ENCODE peak calls at places on chromosome 10, in five cellular contexts. One of them, this sample, is unnamed.

GRCh38 chr10:27100800-27101347 is 580 bp upstream of the ANKRD26 start:
- DNase-seq in stimulated activated naive B cell treated with anti-CD40 and anti-IgM and Interleukin-4, amounts not matched to agents 10 μg/mL and 1 μg/mL and 100 μg/mL, for 72 hours: no peak
- DNase-seq in erythroblast: no peak
- DNase-seq in astrocyte of the cerebellum: no peak
- DNase-seq in DND-41: peak
- DNase-seq in this sample: no peak

GRCh38 chr10:63264852-63265617 is 131.9 kb downstream of the NRBF2 start:
- DNase-seq in astrocyte of the cerebellum: no peak
- DNase-seq in stimulated activated naive B cell treated with anti-CD40 and anti-IgM and Interleukin-4, amounts not matched to agents 10 μg/mL and 1 μg/mL and 100 μg/mL, for 72 hours: no peak
- DNase-seq in DND-41: peak
- DNase-seq in erythroblast: peak
- DNase-seq in this sample: no peak

GRCh38 chr10:113739031-113739430 is 12.5 kb upstream of the PLEKHS1 start:
- DNase-seq in stimulated activated naive B cell treated with anti-CD40 and anti-IgM and Interleukin-4, amounts not matched to agents 10 μg/mL and 1 μg/mL and 100 μg/mL, for 72 hours: no peak
- DNase-seq in astrocyte of the cerebellum: no peak
- DNase-seq in DND-41: no peak
- DNase-seq in erythroblast: no peak
- DNase-seq in this sample: no peak

GRCh38 chr10:61974611-61975010 is 73.1 kb downstream of the ARID5B start:
- DNase-seq in DND-41: no peak
- DNase-seq in astrocyte of the cerebellum: peak
- DNase-seq in stimulated activated naive B cell treated with anti-CD40 and anti-IgM and Interleukin-4, amounts not matched to agents 10 μg/mL and 1 μg/mL and 100 μg/mL, for 72 hours: no peak
- DNase-seq in erythroblast: peak
- DNase-seq in this sample: no peak

GRCh38 chr10:20276127-20276979 is 460.1 kb downstream of the PLXDC2 start:
- DNase-seq in erythroblast: no peak
- DNase-seq in astrocyte of the cerebellum: peak
- DNase-seq in stimulated activated naive B cell treated with anti-CD40 and anti-IgM and Interleukin-4, amounts not matched to agents 10 μg/mL and 1 μg/mL and 100 μg/mL, for 72 hours: no peak
- DNase-seq in DND-41: no peak
- DNase-seq in this sample: peak

GRCh38 chr10:112071596-112072133 is 111.9 kb downstream of the GPAM start:
- DNase-seq in DND-41: no peak
- DNase-seq in astrocyte of the cerebellum: no peak
- DNase-seq in erythroblast: no peak
- DNase-seq in stimulated activated naive B cell treated with anti-CD40 and anti-IgM and Interleukin-4, amounts not matched to agents 10 μg/mL and 1 μg/mL and 100 μg/mL, for 72 hours: no peak
- DNase-seq in this sample: no peak

GRCh38 chr10:128031216-128031615 is 95.0 kb downstream of the MKI67 start:
- DNase-seq in erythroblast: no peak
- DNase-seq in stimulated activated naive B cell treated with anti-CD40 and anti-IgM and Interleukin-4, amounts not matched to agents 10 μg/mL and 1 μg/mL and 100 μg/mL, for 72 hours: no peak
- DNase-seq in DND-41: no peak
- DNase-seq in astrocyte of the cerebellum: no peak
- DNase-seq in this sample: no peak

GRCh38 chr10:60384708-60385398 is 4.8 kb downstream of the ANK3 start:
- DNase-seq in astrocyte of the cerebellum: peak
- DNase-seq in erythroblast: no peak
- DNase-seq in stimulated activated naive B cell treated with anti-CD40 and anti-IgM and Interleukin-4, amounts not matched to agents 10 μg/mL and 1 μg/mL and 100 μg/mL, for 72 hours: no peak
- DNase-seq in DND-41: no peak
- DNase-seq in this sample: peak

GRCh38 chr10:28853195-28853594 is 175.9 kb downstream of the BAMBI start:
- DNase-seq in astrocyte of the cerebellum: peak
- DNase-seq in stimulated activated naive B cell treated with anti-CD40 and anti-IgM and Interleukin-4, amounts not matched to agents 10 μg/mL and 1 μg/mL and 100 μg/mL, for 72 hours: no peak
- DNase-seq in erythroblast: no peak
- DNase-seq in DND-41: no peak
- DNase-seq in this sample: no peak

GRCh38 chr10:8044908-8045727 is 9.4 kb upstream of the GATA3 start:
- DNase-seq in erythroblast: no peak
- DNase-seq in DND-41: peak
- DNase-seq in stimulated activated naive B cell treated with anti-CD40 and anti-IgM and Interleukin-4, amounts not matched to agents 10 μg/mL and 1 μg/mL and 100 μg/mL, for 72 hours: no peak
- DNase-seq in astrocyte of the cerebellum: no peak
- DNase-seq in this sample: no peak

GRCh38 chr10:70617798-70618568 is 15.4 kb upstream of the PRF1 start:
- DNase-seq in stimulated activated naive B cell treated with anti-CD40 and anti-IgM and Interleukin-4, amounts not matched to agents 10 μg/mL and 1 μg/mL and 100 μg/mL, for 72 hours: no peak
- DNase-seq in erythroblast: no peak
- DNase-seq in DND-41: no peak
- DNase-seq in astrocyte of the cerebellum: peak
- DNase-seq in this sample: peak

GRCh38 chr10:17888189-17888588 is 63.5 kb upstream of the SLC39A12 start:
- DNase-seq in erythroblast: no peak
- DNase-seq in stimulated activated naive B cell treated with anti-CD40 and anti-IgM and Interleukin-4, amounts not matched to agents 10 μg/mL and 1 μg/mL and 100 μg/mL, for 72 hours: no peak
- DNase-seq in astrocyte of the cerebellum: no peak
- DNase-seq in DND-41: no peak
- DNase-seq in this sample: no peak

GRCh38 chr10:62810131-62810530 is 5.6 kb downstream of the ADO start:
- DNase-seq in erythroblast: no peak
- DNase-seq in astrocyte of the cerebellum: no peak
- DNase-seq in stimulated activated naive B cell treated with anti-CD40 and anti-IgM and Interleukin-4, amounts not matched to agents 10 μg/mL and 1 μg/mL and 100 μg/mL, for 72 hours: no peak
- DNase-seq in DND-41: no peak
- DNase-seq in this sample: no peak

GRCh38 chr10:51073461-51074237 is 638 bp upstream of the PRKG1 start:
- DNase-seq in astrocyte of the cerebellum: no peak
- DNase-seq in DND-41: no peak
- DNase-seq in erythroblast: no peak
- DNase-seq in stimulated activated naive B cell treated with anti-CD40 and anti-IgM and Interleukin-4, amounts not matched to agents 10 μg/mL and 1 μg/mL and 100 μg/mL, for 72 hours: no peak
- DNase-seq in this sample: no peak

GRCh38 chr10:3995302-3996210 is 210.5 kb upstream of the KLF6 start:
- DNase-seq in DND-41: no peak
- DNase-seq in stimulated activated naive B cell treated with anti-CD40 and anti-IgM and Interleukin-4, amounts not matched to agents 10 μg/mL and 1 μg/mL and 100 μg/mL, for 72 hours: no peak
- DNase-seq in erythroblast: no peak
- DNase-seq in astrocyte of the cerebellum: peak
- DNase-seq in this sample: no peak